ENCODE peak calls at places on chromosomes 7 and 10, in nine cellular contexts. G, S, F, C, H, N, I, W and M are unnamed samples.
A peak's percentile ranks its signal among the peaks of the same experiment; 100 is the strongest.

GRCh38 chr10:61606971-61607907 is 55.5 kb upstream of the CABCOCO1 start:
- DNase-seq in F (no peak), C (no peak), I (no peak), W (no peak), S (no peak), G (peak; percentile 19), N (no peak), H (peak; percentile 30), M (no peak)

GRCh38 chr7:25025218-25025671 is 45.3 kb upstream of the OSBPL3 start:
- DNase-seq in H (peak; percentile 79), C (no peak), W (no peak), S (no peak), F (no peak), I (peak; percentile 87), G (no peak), N (peak; percentile 85), M (no peak)

GRCh38 chr7:36227223-36227622 is 74.2 kb downstream of the EEPD1 start:
- DNase-seq in C (no peak), W (no peak), S (no peak), H (peak; percentile 73), F (no peak), N (peak; percentile 62), I (peak; percentile 93), G (no peak), M (no peak)

GRCh38 chr10:82757907-82758306 is 882.9 kb downstream of the NRG3 start:
- DNase-seq in G (no peak), I (no peak), H (no peak), F (no peak), S (no peak), N (no peak), C (no peak), W (no peak), M (no peak)

GRCh38 chr7:135078051-135078450 is 69.8 kb upstream of the TMEM140 start:
- DNase-seq in W (no peak), N (no peak), I (no peak), S (no peak), H (no peak), G (no peak), F (no peak), C (no peak), M (no peak)

GRCh38 chr7:113209449-113210203 is 91.3 kb upstream of the SMIM30 start:
- DNase-seq in F (no peak), N (no peak), W (no peak), G (no peak), H (peak; percentile 36), C (no peak), S (no peak), I (no peak), M (no peak)

GRCh38 chr7:67019562-67020390 is 23.1 kb downstream of the TYW1 start:
- DNase-seq in G (no peak), N (no peak), H (no peak), I (no peak), W (no peak), S (no peak), C (no peak), F (no peak), M (peak; percentile 74)

GRCh38 chr10:22341936-22342222 is 3.4 kb upstream of the SPAG6 start:
- DNase-seq in I (no peak), S (no peak), F (no peak), C (no peak), W (no peak), G (no peak), N (no peak), H (no peak), M (no peak)

GRCh38 chr7:158276414-158277218 is 311.0 kb downstream of the PTPRN2 start:
- DNase-seq in H (no peak), C (peak; percentile 64), S (no peak), W (no peak), N (no peak), I (peak; percentile 34), G (no peak), F (no peak), M (no peak)

GRCh38 chr10:124200011-124200410 is 106.6 kb upstream of the CHST15 start:
- DNase-seq in W (no peak), F (no peak), G (no peak), S (no peak), H (peak; percentile 8), N (no peak), I (peak; percentile 3), C (no peak), M (no peak)

GRCh38 chr10:113920819-113921345 is 66.4 kb downstream of the NHLRC2 start:
- DNase-seq in C (no peak), S (no peak), I (no peak), W (no peak), G (no peak), H (no peak), N (no peak), F (no peak), M (no peak)

GRCh38 chr7:152624218-152624617 is 51.7 kb downstream of the XRCC2 start:
- DNase-seq in S (no peak), C (no peak), F (no peak), H (no peak), N (no peak), G (no peak), I (peak; percentile 62), W (no peak), M (no peak)

GRCh38 chr7:116292381-116292780 is 82.0 kb downstream of the TES start:
- DNase-seq in W (no peak), I (no peak), G (no peak), C (no peak), S (no peak), F (no peak), H (no peak), N (no peak), M (no peak)

GRCh38 chr10:78524342-78524741 is 490.7 kb downstream of the RPS24 start:
- DNase-seq in G (no peak), H (no peak), F (no peak), S (no peak), C (no peak), I (no peak), N (no peak), W (no peak), M (no peak)

GRCh38 chr7:151489498-151489897 is 30.2 kb downstream of the RHEB start:
- DNase-seq in G (no peak), C (no peak), I (no peak), W (no peak), S (no peak), F (no peak), H (no peak), N (no peak), M (no peak)

GRCh38 chr10:72802291-72803118 is 91.0 kb upstream of the OIT3 start:
- DNase-seq in I (peak; percentile 18), W (no peak), F (no peak), C (no peak), G (no peak), N (peak; percentile 55), S (no peak), H (peak; percentile 73), M (no peak)

GRCh38 chr10:3412646-3413045 is 240.1 kb upstream of the PITRM1 start:
- DNase-seq in F (no peak), S (no peak), G (no peak), C (no peak), H (no peak), N (no peak), I (peak; percentile 27), W (no peak), M (no peak)

GRCh38 chr7:159109092-159110035 is 35.3 kb downstream of the VIPR2 start:
- DNase-seq in C (peak; percentile 66), N (no peak), I (no peak), S (no peak), W (no peak), H (peak; percentile 2), F (no peak), G (no peak), M (peak; percentile 6)

GRCh38 chr10:51074238-51075028 is at the start of gene PRKG1:
- DNase-seq in N (peak; percentile 87), S (peak; percentile 25), I (peak; percentile 96), G (no peak), F (peak; percentile 5), H (peak; percentile 84), W (peak; percentile 86), C (peak; percentile 94), M (no peak)

GRCh38 chr10:98321203-98321780 is 53.3 kb upstream of the LOXL4 start:
- DNase-seq in C (no peak), S (no peak), N (no peak), H (no peak), I (no peak), G (no peak), W (peak; percentile 44), F (no peak), M (no peak)

GRCh38 chr10:81297292-81297691 is 577.7 kb upstream of the NRG3 start:
- DNase-seq in N (no peak), C (no peak), G (no peak), I (no peak), H (no peak), W (no peak), S (no peak), F (no peak), M (no peak)

GRCh38 chr10:107689318-107689717 is 524.8 kb upstream of the SORCS1 start:
- DNase-seq in C (no peak), G (no peak), F (no peak), H (no peak), W (no peak), I (no peak), N (peak; percentile 8), S (no peak), M (no peak)

GRCh38 chr10:49518982-49519578 is 19.8 kb downstream of the ERCC6 start:
- DNase-seq in W (peak; percentile 40), I (peak; percentile 55), S (peak; percentile 36), H (peak; percentile 56), G (peak; percentile 32), C (no peak), F (peak; percentile 30), N (peak; percentile 73), M (peak; percentile 21)

GRCh38 chr7:157502701-157503111 is 165.9 kb downstream of the DNAJB6 start:
- DNase-seq in W (no peak), N (peak; percentile 13), S (peak; percentile 58), F (peak; percentile 81), H (no peak), C (no peak), G (no peak), I (peak; percentile 43), M (no peak)

GRCh38 chr10:130196511-130197487 is 60.6 kb downstream of the GLRX3 start:
- DNase-seq in H (no peak), S (no peak), N (no peak), C (peak; percentile 24), I (peak; percentile 66), F (no peak), W (no peak), G (no peak), M (no peak)

GRCh38 chr7:142496545-142496991 is 238.7 kb upstream of the PRSS58 start:
- DNase-seq in H (peak; percentile 71), S (no peak), G (peak; percentile 42), F (peak; percentile 40), W (peak; percentile 21), I (no peak), N (peak; percentile 51), C (no peak), M (no peak)

GRCh38 chr10:101379663-101380352 is 25.8 kb downstream of the BTRC start:
- DNase-seq in I (no peak), W (no peak), S (no peak), N (no peak), G (no peak), F (no peak), H (no peak), C (no peak), M (no peak)

GRCh38 chr10:92382631-92383030 is 91.7 kb downstream of the MARCHF5 start:
- DNase-seq in F (no peak), I (no peak), W (no peak), N (no peak), H (no peak), C (no peak), G (no peak), S (no peak), M (no peak)

GRCh38 chr10:119306514-119306951 is 99.2 kb downstream of the GRK5 start:
- DNase-seq in S (peak; percentile 72), W (no peak), F (peak; percentile 86), I (no peak), H (no peak), G (no peak), N (no peak), C (peak; percentile 14), M (no peak)

GRCh38 chr7:112699725-112700513 is 90.3 kb downstream of the TMEM168 start:
- DNase-seq in N (no peak), S (no peak), W (no peak), F (no peak), C (no peak), H (no peak), I (no peak), G (no peak), M (no peak)

GRCh38 chr10:109343293-109343692 is 580.0 kb downstream of the XPNPEP1 start:
- DNase-seq in C (no peak), H (no peak), G (no peak), S (no peak), N (no peak), W (no peak), I (no peak), F (no peak), M (no peak)